ENCODE peak calls at places on chromosomes 5 and 9, in eight cellular contexts. One of them, this sample, is unnamed.

GRCh38 chr5:6404129-6404528 is 25.8 kb upstream of the MED10 start:
- DNase-seq in GM12878: peak; percentile 8
- DNase-seq in H1: no peak
- DNase-seq in K562: no peak
- DNase-seq in SK-N-SH: no peak
- DNase-seq in endothelial cell of umbilical vein: no peak
- DNase-seq in HCT116: no peak
- DNase-seq in HepG2: no peak
- DNase-seq in this sample: no peak

GRCh38 chr9:77261605-77262004 is 84.3 kb downstream of the VPS13A start:
- DNase-seq in K562: no peak
- DNase-seq in HepG2: no peak
- DNase-seq in HCT116: no peak
- DNase-seq in endothelial cell of umbilical vein: no peak
- DNase-seq in H1: no peak
- DNase-seq in SK-N-SH: no peak
- DNase-seq in GM12878: no peak
- DNase-seq in this sample: no peak

GRCh38 chr9:36237230-36237629 is 21.0 kb downstream of the GNE start:
- DNase-seq in K562: no peak
- DNase-seq in SK-N-SH: no peak
- DNase-seq in endothelial cell of umbilical vein: no peak
- DNase-seq in HepG2: no peak
- DNase-seq in H1: no peak
- DNase-seq in HCT116: no peak
- DNase-seq in GM12878: no peak
- DNase-seq in this sample: no peak

GRCh38 chr5:5939724-5940370 is 438.5 kb downstream of the MED10 start:
- DNase-seq in SK-N-SH: no peak
- DNase-seq in K562: no peak
- DNase-seq in GM12878: no peak
- DNase-seq in H1: no peak
- DNase-seq in HCT116: no peak
- DNase-seq in endothelial cell of umbilical vein: no peak
- DNase-seq in HepG2: no peak
- DNase-seq in this sample: no peak

GRCh38 chr5:154038241-154038603 is 488 bp downstream of the FAM114A2 start:
- DNase-seq in endothelial cell of umbilical vein: no peak
- DNase-seq in HepG2: peak; percentile 43
- DNase-seq in HCT116: peak; percentile 3
- DNase-seq in SK-N-SH: peak; percentile 50
- DNase-seq in H1: no peak
- DNase-seq in GM12878: no peak
- DNase-seq in K562: peak; percentile 60
- DNase-seq in this sample: no peak

GRCh38 chr5:94969174-94969573 is 315.7 kb downstream of the MCTP1 start:
- DNase-seq in H1: no peak
- DNase-seq in endothelial cell of umbilical vein: peak; percentile 62
- DNase-seq in SK-N-SH: no peak
- DNase-seq in K562: no peak
- DNase-seq in HCT116: peak; percentile 28
- DNase-seq in HepG2: no peak
- DNase-seq in GM12878: no peak
- DNase-seq in this sample: no peak

GRCh38 chr5:57166250-57166649 is 7.6 kb upstream of the GPBP1 start:
- DNase-seq in HepG2: no peak
- DNase-seq in endothelial cell of umbilical vein: no peak
- DNase-seq in HCT116: no peak
- DNase-seq in H1: no peak
- DNase-seq in GM12878: no peak
- DNase-seq in SK-N-SH: no peak
- DNase-seq in K562: no peak
- DNase-seq in this sample: no peak

GRCh38 chr5:38640012-38640395 is 83.6 kb upstream of the LIFR start:
- DNase-seq in HepG2: no peak
- DNase-seq in endothelial cell of umbilical vein: no peak
- DNase-seq in H1: no peak
- DNase-seq in GM12878: no peak
- DNase-seq in SK-N-SH: no peak
- DNase-seq in HCT116: no peak
- DNase-seq in K562: no peak
- DNase-seq in this sample: no peak

GRCh38 chr9:96031366-96031824 is 155.9 kb downstream of the ERCC6L2 start:
- DNase-seq in HepG2: no peak
- DNase-seq in GM12878: no peak
- DNase-seq in H1: no peak
- DNase-seq in SK-N-SH: peak; percentile 83
- DNase-seq in K562: no peak
- DNase-seq in endothelial cell of umbilical vein: no peak
- DNase-seq in HCT116: no peak
- DNase-seq in this sample: peak; percentile 50

GRCh38 chr9:129281506-129282145 is 103.6 kb upstream of the IER5L start:
- DNase-seq in K562: no peak
- DNase-seq in H1: no peak
- DNase-seq in HepG2: no peak
- DNase-seq in endothelial cell of umbilical vein: no peak
- DNase-seq in SK-N-SH: no peak
- DNase-seq in HCT116: no peak
- DNase-seq in GM12878: no peak
- DNase-seq in this sample: no peak

GRCh38 chr9:129283290-129283691 is 105.2 kb upstream of the IER5L start:
- DNase-seq in H1: no peak
- DNase-seq in HCT116: no peak
- DNase-seq in endothelial cell of umbilical vein: no peak
- DNase-seq in K562: no peak
- DNase-seq in GM12878: no peak
- DNase-seq in SK-N-SH: no peak
- DNase-seq in HepG2: no peak
- DNase-seq in this sample: no peak

GRCh38 chr9:129280236-129281231 is 102.5 kb upstream of the IER5L start:
- DNase-seq in HepG2: no peak
- DNase-seq in HCT116: no peak
- DNase-seq in K562: peak; percentile 6
- DNase-seq in H1: no peak
- DNase-seq in GM12878: no peak
- DNase-seq in SK-N-SH: peak; percentile 38
- DNase-seq in endothelial cell of umbilical vein: no peak
- DNase-seq in this sample: no peak

GRCh38 chr9:129283705-129284606 is 105.9 kb upstream of the IER5L start:
- DNase-seq in H1: no peak
- DNase-seq in HepG2: no peak
- DNase-seq in HCT116: no peak
- DNase-seq in GM12878: no peak
- DNase-seq in K562: no peak
- DNase-seq in endothelial cell of umbilical vein: no peak
- DNase-seq in SK-N-SH: no peak
- DNase-seq in this sample: no peak

DNA sequence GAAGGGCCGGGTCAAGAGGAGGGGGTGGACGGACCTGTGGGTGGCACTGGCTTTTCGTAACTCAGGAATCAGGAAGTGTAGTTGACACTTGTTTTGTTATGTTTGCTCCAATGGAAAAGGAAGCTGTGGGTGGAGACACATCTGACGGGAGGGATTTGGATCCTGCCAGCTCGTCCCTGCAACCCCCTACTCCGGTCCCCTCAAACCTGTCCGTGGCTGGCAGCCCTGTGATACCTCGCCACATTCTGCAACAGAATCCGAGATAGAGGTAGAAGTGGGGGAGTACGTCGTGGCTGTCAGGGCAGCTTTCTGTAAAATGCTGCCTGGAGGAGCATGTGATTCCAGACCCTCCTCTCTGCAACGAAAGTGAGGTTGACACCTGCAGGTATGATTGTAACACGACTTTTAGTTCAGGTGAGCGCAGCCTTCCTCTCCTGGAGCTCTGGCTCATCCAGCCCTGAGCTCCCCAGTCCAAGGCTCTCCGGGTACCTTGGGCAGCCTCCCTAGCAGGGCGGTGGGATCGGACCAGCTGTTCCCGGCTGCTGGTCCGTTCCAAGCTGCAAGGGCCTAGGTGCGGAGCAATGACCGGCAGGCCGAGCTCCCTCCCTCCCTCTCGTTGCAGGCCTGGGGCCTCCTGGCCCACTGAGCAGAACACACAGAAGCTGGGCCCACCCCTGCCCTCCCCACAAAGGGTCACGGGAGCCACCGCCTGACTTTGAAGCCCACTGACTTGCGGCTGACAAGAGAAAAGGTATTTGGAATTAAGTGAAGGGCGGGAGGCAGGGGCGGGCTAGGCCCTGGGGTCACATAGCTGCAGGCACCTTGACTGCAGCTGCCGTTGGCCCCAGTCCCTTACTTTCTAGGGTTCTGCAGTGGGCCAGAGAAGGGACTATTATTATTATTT is 104.5 kb upstream of the IER5L start:
- DNase-seq in HepG2: peak; percentile 41
- DNase-seq in endothelial cell of umbilical vein: peak; percentile 20
- DNase-seq in GM12878: no peak
- DNase-seq in K562: no peak
- DNase-seq in HCT116: no peak
- DNase-seq in H1: no peak
- DNase-seq in SK-N-SH: no peak
- DNase-seq in this sample: no peak
- H3K4me3 ChIP-seq in HepG2: peak overlapping the region; percentile 26
- H3K4me3 ChIP-seq in endothelial cell of umbilical vein: no peak overlapping the region
- H3K4me3 ChIP-seq in GM12878: no peak overlapping the region
- H3K4me3 ChIP-seq in K562: no peak overlapping the region
- H3K4me3 ChIP-seq in HCT116: no peak overlapping the region
- H3K4me3 ChIP-seq in H1: no peak overlapping the region
- H3K4me3 ChIP-seq in SK-N-SH: no peak overlapping the region
- H3K4me3 ChIP-seq in this sample: no peak overlapping the region

DNA sequence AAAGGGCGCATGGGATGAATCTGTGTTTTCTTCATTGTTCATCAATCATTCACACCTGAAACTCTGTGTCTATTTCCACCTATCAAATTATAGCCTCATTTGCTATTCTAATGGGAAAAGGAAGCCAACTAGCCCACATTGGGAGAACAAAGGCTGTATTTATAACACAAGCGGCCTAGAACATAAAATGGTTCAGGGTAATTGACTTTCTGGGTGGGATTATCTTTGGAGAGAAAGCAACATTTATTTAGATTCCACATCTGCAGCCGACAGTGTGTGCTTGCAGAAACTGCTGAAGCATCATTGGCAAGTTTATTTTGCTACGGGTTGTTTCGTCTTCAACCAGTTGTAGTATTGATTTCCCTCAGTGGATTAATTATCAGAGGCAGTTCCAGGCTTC is 290.3 kb upstream of the IRX4 start:
- DNase-seq in SK-N-SH: no peak
- DNase-seq in HCT116: no peak
- DNase-seq in GM12878: no peak
- DNase-seq in endothelial cell of umbilical vein: no peak
- DNase-seq in K562: no peak
- DNase-seq in H1: no peak
- DNase-seq in HepG2: no peak
- DNase-seq in this sample: no peak
- H3K9ac ChIP-seq in SK-N-SH: no peak overlapping the region
- H3K9ac ChIP-seq in HCT116: no peak overlapping the region
- H3K9ac ChIP-seq in GM12878: no peak overlapping the region
- H3K9ac ChIP-seq in endothelial cell of umbilical vein: no peak overlapping the region
- H3K9ac ChIP-seq in K562: no peak overlapping the region
- H3K9ac ChIP-seq in H1: no peak overlapping the region
- H3K9ac ChIP-seq in HepG2: no peak overlapping the region
- H3K9ac ChIP-seq in this sample: no peak overlapping the region

GRCh38 chr9:114339130-114339908 is 9.7 kb downstream of the ORM2 start:
- DNase-seq in HCT116: no peak
- DNase-seq in H1: peak; percentile 38
- DNase-seq in SK-N-SH: peak; percentile 86
- DNase-seq in HepG2: peak; percentile 35
- DNase-seq in endothelial cell of umbilical vein: peak; percentile 29
- DNase-seq in GM12878: peak; percentile 46
- DNase-seq in K562: peak; percentile 86
- DNase-seq in this sample: no peak
- TF ChIP-seq POLR2AphosphoS5 in HCT116: no peak
- TF ChIP-seq POLR2AphosphoS5 in H1: no peak
- TF ChIP-seq POLR2AphosphoS5 in SK-N-SH: no peak
- TF ChIP-seq POLR2AphosphoS5 in HepG2: no peak
- TF ChIP-seq POLR2AphosphoS5 in endothelial cell of umbilical vein: no peak
- TF ChIP-seq POLR2AphosphoS5 in GM12878: no peak
- TF ChIP-seq POLR2AphosphoS5 in K562: no peak
- TF ChIP-seq POLR2AphosphoS5 in this sample: no peak

DNA sequence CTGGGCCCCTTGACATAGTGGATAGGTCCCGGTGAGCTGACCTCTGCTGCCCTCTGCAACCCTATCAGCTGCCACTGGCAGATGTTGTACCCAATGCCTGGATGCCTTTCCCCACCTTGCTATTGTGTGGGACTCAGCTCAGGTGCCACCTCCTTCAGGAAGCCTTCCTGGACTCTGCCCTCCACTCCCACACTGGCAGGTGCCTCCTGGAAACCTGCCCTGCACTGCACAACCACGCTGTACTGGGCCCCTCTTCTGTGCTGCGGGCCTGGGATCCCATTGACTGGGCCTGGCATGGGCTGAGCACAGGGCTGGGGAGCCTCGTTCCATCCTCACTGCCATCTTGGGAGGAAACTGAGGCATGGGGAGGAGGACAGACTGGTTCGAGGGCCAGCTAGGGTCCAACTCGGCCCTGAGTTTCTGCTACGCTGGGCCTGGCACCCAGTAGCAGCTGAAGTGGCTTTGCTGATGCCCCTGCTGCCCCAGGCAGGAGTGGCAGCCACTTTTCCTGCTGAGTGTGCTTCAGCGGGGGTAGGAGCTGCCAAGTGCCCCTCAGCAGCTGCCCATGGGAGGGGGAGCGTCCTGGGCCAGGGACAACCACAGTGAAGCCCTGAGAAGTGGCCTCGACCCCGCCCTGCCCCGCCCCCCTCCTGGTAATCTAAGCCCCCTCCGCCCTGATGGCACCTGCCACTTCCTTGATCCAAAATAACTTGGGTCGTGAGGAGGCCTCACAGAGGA is 1.3 kb downstream of the AK1 start:
- DNase-seq in H1: no peak
- DNase-seq in GM12878: no peak
- DNase-seq in HCT116: no peak
- DNase-seq in K562: no peak
- DNase-seq in endothelial cell of umbilical vein: no peak
- DNase-seq in SK-N-SH: no peak
- DNase-seq in HepG2: no peak
- DNase-seq in this sample: no peak
- H3K4me3 ChIP-seq in H1: no peak overlapping the region
- H3K4me3 ChIP-seq in GM12878: no peak overlapping the region
- H3K4me3 ChIP-seq in HCT116: no peak overlapping the region
- H3K4me3 ChIP-seq in K562: no peak overlapping the region
- H3K4me3 ChIP-seq in endothelial cell of umbilical vein: no peak overlapping the region
- H3K4me3 ChIP-seq in SK-N-SH: no peak overlapping the region
- H3K4me3 ChIP-seq in HepG2: peak overlapping the region; percentile 67
- H3K4me3 ChIP-seq in this sample: no peak overlapping the region

DNA sequence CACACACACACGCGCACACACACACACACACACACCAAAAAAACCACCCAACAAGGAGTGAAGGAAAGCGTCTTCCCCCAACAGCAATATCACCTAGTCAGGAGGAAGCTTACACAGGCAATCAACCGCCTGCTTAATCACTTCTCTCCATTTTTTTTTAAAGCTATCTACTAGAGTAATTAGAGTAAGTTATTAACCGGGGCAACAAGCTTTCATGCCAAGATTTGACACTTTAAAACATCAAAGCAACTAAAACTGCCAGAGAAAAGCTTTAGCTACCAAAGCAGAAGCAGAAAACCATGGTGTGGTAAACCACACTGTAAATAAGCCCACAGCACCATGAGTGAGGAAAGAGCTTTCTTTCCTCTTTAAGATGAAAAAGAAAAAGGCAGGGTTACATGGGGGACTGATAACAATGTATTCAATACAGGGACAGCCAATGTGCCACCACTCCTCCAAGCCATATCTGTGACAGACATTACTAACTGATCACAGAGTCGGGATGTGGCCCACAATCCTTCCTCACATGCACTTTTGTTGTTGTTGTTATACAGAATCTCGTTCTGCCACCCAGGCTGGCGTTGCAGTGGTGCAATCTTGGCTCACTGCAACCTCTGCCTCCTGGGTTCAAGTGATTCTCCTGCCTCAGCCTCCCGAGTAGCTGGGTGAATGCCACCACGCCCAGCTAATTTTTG is 282.1 kb downstream of the CRB2 start:
- DNase-seq in K562: peak; percentile 23
- DNase-seq in H1: no peak
- DNase-seq in GM12878: peak; percentile 75
- DNase-seq in HepG2: no peak
- DNase-seq in endothelial cell of umbilical vein: peak; percentile 27
- DNase-seq in SK-N-SH: no peak
- DNase-seq in HCT116: no peak
- DNase-seq in this sample: no peak
- H3K9ac ChIP-seq in K562: no peak overlapping the region
- H3K9ac ChIP-seq in H1: no peak overlapping the region
- H3K9ac ChIP-seq in GM12878: no peak overlapping the region
- H3K9ac ChIP-seq in HepG2: no peak overlapping the region
- H3K9ac ChIP-seq in endothelial cell of umbilical vein: no peak overlapping the region
- H3K9ac ChIP-seq in SK-N-SH: no peak overlapping the region
- H3K9ac ChIP-seq in HCT116: no peak overlapping the region
- H3K9ac ChIP-seq in this sample: no peak overlapping the region

This sample was measured in SK-N-MC.